ENCODE peak calls at places on chromosome 7, in six cellular contexts. G is SK-N-DZ, V is GM04504, D is ecto neural progenitor cell, K is HT-29, E is cardiac muscle cell. P is an unnamed sample.

GRCh38 chr7:30665449-30665848 is 16.8 kb downstream of the CRHR2 start:
- DNase-seq in G (no peak), V (no peak), D (no peak), K (no peak), E (no peak), P (no peak)

GRCh38 chr7:43850348-43851116 is 18.8 kb downstream of the MRPS24 start:
- DNase-seq in G (no peak), V (no peak), D (no peak), K (no peak), E (no peak), P (no peak)

GRCh38 chr7:106717254-106717996 is 56.5 kb upstream of the CCDC71L start:
- DNase-seq in G (no peak), V (no peak), D (no peak), K (peak), E (no peak), P (no peak)

GRCh38 chr7:51261950-51262795 is 54.4 kb downstream of the COBL start:
- DNase-seq in G (no peak), V (no peak), D (no peak), K (no peak), E (no peak), P (peak)

GRCh38 chr7:24024689-24025088 is 259.3 kb upstream of the NPY start:
- DNase-seq in G (peak), V (no peak), D (no peak), K (no peak), E (no peak), P (no peak)

GRCh38 chr7:116455009-116455408 is 44.5 kb upstream of the CAV2 start:
- DNase-seq in G (no peak), V (peak), D (no peak), K (no peak), E (no peak), P (no peak)

GRCh38 chr7:157973971-157974677 is 613.5 kb downstream of the PTPRN2 start:
- DNase-seq in G (no peak), V (no peak), D (no peak), K (no peak), E (no peak), P (peak)

GRCh38 chr7:159067870-159068787 is 76.5 kb downstream of the VIPR2 start:
- DNase-seq in G (peak), V (no peak), D (peak), K (no peak), E (no peak), P (peak)

GRCh38 chr7:87316846-87317545 is 28.5 kb upstream of the CROT start:
- DNase-seq in G (no peak), V (peak), D (no peak), K (peak), E (no peak), P (no peak)

GRCh38 chr7:94584113-94584512 is 71.8 kb downstream of the SGCE start:
- DNase-seq in G (no peak), V (no peak), D (no peak), K (no peak), E (no peak), P (no peak)

GRCh38 chr7:37310322-37311080 is 138.2 kb downstream of the ELMO1 start:
- DNase-seq in G (no peak), V (no peak), D (no peak), K (no peak), E (no peak), P (no peak)

GRCh38 chr7:2969398-2970306 is 74.0 kb downstream of the CARD11 start:
- DNase-seq in G (no peak), V (no peak), D (no peak), K (no peak), E (no peak), P (peak)

GRCh38 chr7:2930310-2931033 is 86.4 kb upstream of the GNA12 start:
- DNase-seq in G (no peak), V (no peak), D (no peak), K (no peak), E (no peak), P (peak)

GRCh38 chr7:47552631-47553030 is 29.3 kb downstream of the TNS3 start:
- DNase-seq in G (no peak), V (no peak), D (no peak), K (no peak), E (no peak), P (no peak)

GRCh38 chr7:30225863-30226361 is 58.5 kb upstream of the ZNRF2 start:
- DNase-seq in G (no peak), V (no peak), D (peak), K (peak), E (peak), P (no peak)

GRCh38 chr7:33909755-33910154 is 4.4 kb downstream of the BMPER start:
- DNase-seq in G (no peak), V (no peak), D (no peak), K (no peak), E (no peak), P (no peak)

GRCh38 chr7:74026406-74027123 is 1.4 kb upstream of the ELN start:
- DNase-seq in G (peak), V (peak), D (peak), K (peak), E (peak), P (peak)